ENCODE peak calls at places on chromosomes 5 and 9, in nine cellular contexts. One of them, this sample, is unnamed.
A peak's percentile ranks its signal among the peaks of the same experiment; 100 is the strongest.

GRCh38 chr5:109873687-109874086 is 184.0 kb downstream of the MAN2A1 start:
- DNase-seq in sigmoid colon: no peak
- DNase-seq in endodermal cell: no peak
- DNase-seq in heart right ventricle: no peak
- DNase-seq in uterus: no peak
- DNase-seq in adrenal gland: no peak
- DNase-seq in tibial nerve: no peak
- DNase-seq in psoas muscle: no peak
- DNase-seq in IMR-90: no peak
- DNase-seq in this sample: no peak

GRCh38 chr9:133478851-133479711 is at the start of gene SLC2A6:
- DNase-seq in sigmoid colon: peak; percentile 92
- DNase-seq in endodermal cell: peak; percentile 97
- DNase-seq in heart right ventricle: peak; percentile 88
- DNase-seq in uterus: peak; percentile 75
- DNase-seq in adrenal gland: peak; percentile 79
- DNase-seq in tibial nerve: peak; percentile 71
- DNase-seq in psoas muscle: peak; percentile 91
- DNase-seq in IMR-90: peak; percentile 63
- DNase-seq in this sample: no peak

GRCh38 chr5:168066536-168067208 is 224.8 kb upstream of the WWC1 start:
- DNase-seq in sigmoid colon: no peak
- DNase-seq in endodermal cell: no peak
- DNase-seq in heart right ventricle: no peak
- DNase-seq in uterus: no peak
- DNase-seq in adrenal gland: no peak
- DNase-seq in tibial nerve: no peak
- DNase-seq in psoas muscle: no peak
- DNase-seq in IMR-90: no peak
- DNase-seq in this sample: no peak

GRCh38 chr5:34416501-34417008 is 239.6 kb upstream of the RAI14 start:
- DNase-seq in sigmoid colon: no peak
- DNase-seq in endodermal cell: no peak
- DNase-seq in heart right ventricle: no peak
- DNase-seq in uterus: no peak
- DNase-seq in adrenal gland: no peak
- DNase-seq in tibial nerve: no peak
- DNase-seq in psoas muscle: no peak
- DNase-seq in IMR-90: no peak
- DNase-seq in this sample: no peak

GRCh38 chr5:57032151-57032551 is 80.2 kb upstream of the MIER3 start:
- DNase-seq in sigmoid colon: no peak
- DNase-seq in endodermal cell: no peak
- DNase-seq in heart right ventricle: no peak
- DNase-seq in uterus: no peak
- DNase-seq in adrenal gland: peak; percentile 57
- DNase-seq in tibial nerve: no peak
- DNase-seq in psoas muscle: no peak
- DNase-seq in IMR-90: no peak
- DNase-seq in this sample: no peak

GRCh38 chr5:52922384-52922783 is 66.8 kb upstream of the ITGA2 start:
- DNase-seq in sigmoid colon: peak; percentile 64
- DNase-seq in endodermal cell: peak; percentile 66
- DNase-seq in heart right ventricle: no peak
- DNase-seq in uterus: no peak
- DNase-seq in adrenal gland: peak; percentile 24
- DNase-seq in tibial nerve: no peak
- DNase-seq in psoas muscle: no peak
- DNase-seq in IMR-90: peak; percentile 67
- DNase-seq in this sample: no peak

GRCh38 chr5:10162468-10162867 is 87.2 kb downstream of the ATPSCKMT start:
- DNase-seq in sigmoid colon: no peak
- DNase-seq in endodermal cell: peak; percentile 70
- DNase-seq in heart right ventricle: no peak
- DNase-seq in uterus: no peak
- DNase-seq in adrenal gland: no peak
- DNase-seq in tibial nerve: no peak
- DNase-seq in psoas muscle: no peak
- DNase-seq in IMR-90: no peak
- DNase-seq in this sample: no peak

GRCh38 chr9:105413486-105414068 is 34.3 kb upstream of the FSD1L start:
- DNase-seq in sigmoid colon: no peak
- DNase-seq in endodermal cell: peak; percentile 69
- DNase-seq in heart right ventricle: no peak
- DNase-seq in uterus: no peak
- DNase-seq in adrenal gland: peak; percentile 21
- DNase-seq in tibial nerve: no peak
- DNase-seq in psoas muscle: no peak
- DNase-seq in IMR-90: peak; percentile 53
- DNase-seq in this sample: no peak

GRCh38 chr5:2910401-2911175 is 159.1 kb upstream of the IRX2 start:
- DNase-seq in sigmoid colon: no peak
- DNase-seq in endodermal cell: no peak
- DNase-seq in heart right ventricle: no peak
- DNase-seq in uterus: no peak
- DNase-seq in adrenal gland: no peak
- DNase-seq in tibial nerve: no peak
- DNase-seq in psoas muscle: no peak
- DNase-seq in IMR-90: no peak
- DNase-seq in this sample: no peak

GRCh38 chr5:16552666-16553343 is 64.0 kb downstream of the RETREG1 start:
- DNase-seq in sigmoid colon: peak; percentile 77
- DNase-seq in endodermal cell: peak; percentile 95
- DNase-seq in heart right ventricle: peak; percentile 74
- DNase-seq in uterus: peak; percentile 28
- DNase-seq in adrenal gland: peak; percentile 46
- DNase-seq in tibial nerve: peak; percentile 57
- DNase-seq in psoas muscle: peak; percentile 87
- DNase-seq in IMR-90: peak; percentile 55
- DNase-seq in this sample: peak; percentile 74

GRCh38 chr9:19998823-19999455 is 210.1 kb upstream of the SLC24A2 start:
- DNase-seq in sigmoid colon: no peak
- DNase-seq in endodermal cell: no peak
- DNase-seq in heart right ventricle: no peak
- DNase-seq in uterus: no peak
- DNase-seq in adrenal gland: no peak
- DNase-seq in tibial nerve: no peak
- DNase-seq in psoas muscle: no peak
- DNase-seq in IMR-90: no peak
- DNase-seq in this sample: no peak

GRCh38 chr9:19431361-19432171 is 22.8 kb downstream of the ACER2 start:
- DNase-seq in sigmoid colon: peak; percentile 78
- DNase-seq in endodermal cell: no peak
- DNase-seq in heart right ventricle: peak; percentile 72
- DNase-seq in uterus: peak; percentile 61
- DNase-seq in adrenal gland: peak; percentile 37
- DNase-seq in tibial nerve: peak; percentile 27
- DNase-seq in psoas muscle: peak; percentile 77
- DNase-seq in IMR-90: no peak
- DNase-seq in this sample: no peak

GRCh38 chr5:23242891-23243290 is 264.5 kb upstream of the PRDM9 start:
- DNase-seq in sigmoid colon: no peak
- DNase-seq in endodermal cell: no peak
- DNase-seq in heart right ventricle: no peak
- DNase-seq in uterus: no peak
- DNase-seq in adrenal gland: no peak
- DNase-seq in tibial nerve: no peak
- DNase-seq in psoas muscle: no peak
- DNase-seq in IMR-90: no peak
- DNase-seq in this sample: no peak

DNA sequence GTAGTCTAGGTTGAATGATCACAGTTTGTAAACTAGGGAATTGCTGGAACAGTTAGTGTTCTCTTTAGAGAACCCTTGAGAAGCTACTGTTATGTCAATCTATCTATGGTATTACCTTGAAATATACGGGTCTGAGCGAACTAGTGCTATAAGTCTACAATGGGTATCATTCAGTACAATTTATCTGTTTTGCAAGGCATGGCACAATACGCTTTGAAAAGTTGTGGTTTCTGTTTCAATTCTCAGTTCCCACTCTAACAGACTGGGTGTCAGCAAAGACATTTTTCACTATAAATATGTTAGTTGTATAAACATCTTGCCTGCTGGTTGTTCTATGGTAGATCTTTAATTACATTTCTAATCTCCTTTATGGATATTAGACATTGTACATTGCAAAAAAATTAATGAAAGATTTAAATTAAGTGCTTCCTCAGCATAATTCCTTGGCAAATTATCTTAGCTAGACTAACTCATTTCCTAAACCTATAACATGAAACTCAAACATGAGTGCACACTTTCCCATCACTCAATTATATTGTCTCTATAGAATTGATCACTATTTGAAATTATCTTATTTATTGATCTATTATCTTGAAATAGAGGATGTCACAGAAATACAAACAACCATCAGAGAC is 24.9 kb upstream of the SLCO6A1 start:
- DNase-seq in sigmoid colon: no peak
- DNase-seq in endodermal cell: no peak
- DNase-seq in heart right ventricle: no peak
- DNase-seq in uterus: no peak
- DNase-seq in adrenal gland: no peak
- DNase-seq in tibial nerve: no peak
- DNase-seq in psoas muscle: no peak
- DNase-seq in IMR-90: no peak
- DNase-seq in this sample: no peak
- H3K4me1 ChIP-seq in sigmoid colon: no peaks in the 10 kb centered on the region
- H3K4me1 ChIP-seq in endodermal cell: no peaks in the 10 kb centered on the region
- H3K4me1 ChIP-seq in heart right ventricle: peaks cover 4% of the 10 kb centered on the region
- H3K4me1 ChIP-seq in uterus: no peaks in the 10 kb centered on the region
- H3K4me1 ChIP-seq in adrenal gland: no peaks in the 10 kb centered on the region
- H3K4me1 ChIP-seq in tibial nerve: no peaks in the 10 kb centered on the region
- H3K4me1 ChIP-seq in psoas muscle: no peaks in the 10 kb centered on the region
- H3K4me1 ChIP-seq in IMR-90: no peaks in the 10 kb centered on the region
- H3K4me1 ChIP-seq in this sample: no peaks in the 10 kb centered on the region

GRCh38 chr9:34993502-34994428 is 4.2 kb downstream of the DNAJB5 start:
- DNase-seq in sigmoid colon: peak; percentile 92
- DNase-seq in endodermal cell: peak; percentile 81
- DNase-seq in heart right ventricle: peak; percentile 71
- DNase-seq in uterus: peak; percentile 90
- DNase-seq in adrenal gland: peak; percentile 70
- DNase-seq in tibial nerve: peak; percentile 35
- DNase-seq in psoas muscle: peak; percentile 95
- DNase-seq in IMR-90: peak; percentile 61
- DNase-seq in this sample: no peak
- H3K4me3 ChIP-seq in sigmoid colon: no peak overlapping the region
- H3K4me3 ChIP-seq in endodermal cell: no peak overlapping the region
- H3K4me3 ChIP-seq in heart right ventricle: peak overlapping the region; percentile 10
- H3K4me3 ChIP-seq in uterus: no peak overlapping the region
- H3K4me3 ChIP-seq in adrenal gland: no peak overlapping the region
- H3K4me3 ChIP-seq in tibial nerve: no peak overlapping the region
- H3K4me3 ChIP-seq in psoas muscle: peak overlapping the region; percentile 80
- H3K4me3 ChIP-seq in IMR-90: no peak overlapping the region
- H3K4me3 ChIP-seq in this sample: no peak overlapping the region

GRCh38 chr5:51385214-51385613 is 2.0 kb downstream of the ISL1 start:
- DNase-seq in sigmoid colon: no peak
- DNase-seq in endodermal cell: no peak
- DNase-seq in heart right ventricle: no peak
- DNase-seq in uterus: no peak
- DNase-seq in adrenal gland: no peak
- DNase-seq in tibial nerve: no peak
- DNase-seq in psoas muscle: no peak
- DNase-seq in IMR-90: no peak
- DNase-seq in this sample: no peak

GRCh38 chr5:51389326-51389581 is 6.0 kb downstream of the ISL1 start:
- DNase-seq in sigmoid colon: no peak
- DNase-seq in endodermal cell: no peak
- DNase-seq in heart right ventricle: no peak
- DNase-seq in uterus: no peak
- DNase-seq in adrenal gland: no peak
- DNase-seq in tibial nerve: no peak
- DNase-seq in psoas muscle: no peak
- DNase-seq in IMR-90: no peak
- DNase-seq in this sample: no peak

GRCh38 chr5:51388488-51389325 is 5.5 kb downstream of the ISL1 start:
- DNase-seq in sigmoid colon: no peak
- DNase-seq in endodermal cell: no peak
- DNase-seq in heart right ventricle: no peak
- DNase-seq in uterus: no peak
- DNase-seq in adrenal gland: no peak
- DNase-seq in tibial nerve: no peak
- DNase-seq in psoas muscle: no peak
- DNase-seq in IMR-90: no peak
- DNase-seq in this sample: no peak

GRCh38 chr5:51387854-51388320 is 4.6 kb downstream of the ISL1 start:
- DNase-seq in sigmoid colon: no peak
- DNase-seq in endodermal cell: peak; percentile 84
- DNase-seq in heart right ventricle: no peak
- DNase-seq in uterus: no peak
- DNase-seq in adrenal gland: no peak
- DNase-seq in tibial nerve: no peak
- DNase-seq in psoas muscle: no peak
- DNase-seq in IMR-90: no peak
- DNase-seq in this sample: no peak

GRCh38 chr5:51386916-51387853 is 3.9 kb downstream of the ISL1 start:
- DNase-seq in sigmoid colon: peak; percentile 68
- DNase-seq in endodermal cell: peak; percentile 79
- DNase-seq in heart right ventricle: no peak
- DNase-seq in uterus: no peak
- DNase-seq in adrenal gland: no peak
- DNase-seq in tibial nerve: no peak
- DNase-seq in psoas muscle: no peak
- DNase-seq in IMR-90: no peak
- DNase-seq in this sample: no peak
- H3K27me3 ChIP-seq in sigmoid colon: no peaks in the 10 kb centered on the region
- H3K27me3 ChIP-seq in endodermal cell: peaks cover 93% of the 10 kb centered on the region
- H3K27me3 ChIP-seq in heart right ventricle: peaks cover 8% of the 10 kb centered on the region
- H3K27me3 ChIP-seq in uterus: peaks cover 54% of the 10 kb centered on the region
- H3K27me3 ChIP-seq in adrenal gland: peaks cover 70% of the 10 kb centered on the region
- H3K27me3 ChIP-seq in tibial nerve: peaks cover 98% of the 10 kb centered on the region
- H3K27me3 ChIP-seq in psoas muscle: peaks cover 16% of the 10 kb centered on the region
- H3K27me3 ChIP-seq in IMR-90: peaks cover 53% of the 10 kb centered on the region
- H3K27me3 ChIP-seq in this sample: peaks cover 97% of the 10 kb centered on the region

GRCh38 chr5:140221697-140222223 is 46.8 kb downstream of the CYSTM1 start:
- DNase-seq in sigmoid colon: no peak
- DNase-seq in endodermal cell: no peak
- DNase-seq in heart right ventricle: no peak
- DNase-seq in uterus: no peak
- DNase-seq in adrenal gland: peak; percentile 67
- DNase-seq in tibial nerve: no peak
- DNase-seq in psoas muscle: peak; percentile 86
- DNase-seq in IMR-90: peak; percentile 93
- DNase-seq in this sample: no peak

GRCh38 chr5:140219068-140219971 is 44.3 kb downstream of the CYSTM1 start:
- DNase-seq in sigmoid colon: no peak
- DNase-seq in endodermal cell: no peak
- DNase-seq in heart right ventricle: no peak
- DNase-seq in uterus: no peak
- DNase-seq in adrenal gland: peak; percentile 55
- DNase-seq in tibial nerve: no peak
- DNase-seq in psoas muscle: no peak
- DNase-seq in IMR-90: no peak
- DNase-seq in this sample: no peak

GRCh38 chr5:140220698-140221064 is 45.7 kb downstream of the CYSTM1 start:
- DNase-seq in sigmoid colon: no peak
- DNase-seq in endodermal cell: no peak
- DNase-seq in heart right ventricle: no peak
- DNase-seq in uterus: no peak
- DNase-seq in adrenal gland: no peak
- DNase-seq in tibial nerve: no peak
- DNase-seq in psoas muscle: peak; percentile 92
- DNase-seq in IMR-90: no peak
- DNase-seq in this sample: no peak

GRCh38 chr5:140222416-140222815 is 47.4 kb downstream of the CYSTM1 start:
- DNase-seq in sigmoid colon: no peak
- DNase-seq in endodermal cell: no peak
- DNase-seq in heart right ventricle: no peak
- DNase-seq in uterus: no peak
- DNase-seq in adrenal gland: no peak
- DNase-seq in tibial nerve: no peak
- DNase-seq in psoas muscle: no peak
- DNase-seq in IMR-90: no peak
- DNase-seq in this sample: no peak

GRCh38 chr5:140220032-140220697 is 45.2 kb downstream of the CYSTM1 start:
- DNase-seq in sigmoid colon: no peak
- DNase-seq in endodermal cell: no peak
- DNase-seq in heart right ventricle: no peak
- DNase-seq in uterus: no peak
- DNase-seq in adrenal gland: no peak
- DNase-seq in tibial nerve: no peak
- DNase-seq in psoas muscle: no peak
- DNase-seq in IMR-90: peak; percentile 66
- DNase-seq in this sample: no peak
- H3K4me1 ChIP-seq in sigmoid colon: peaks cover 36% of the 10 kb centered on the region
- H3K4me1 ChIP-seq in endodermal cell: peaks cover 10% of the 10 kb centered on the region
- H3K4me1 ChIP-seq in heart right ventricle: peaks cover 95% of the 10 kb centered on the region
- H3K4me1 ChIP-seq in uterus: no peaks in the 10 kb centered on the region
- H3K4me1 ChIP-seq in adrenal gland: peaks cover 81% of the 10 kb centered on the region
- H3K4me1 ChIP-seq in tibial nerve: no peaks in the 10 kb centered on the region
- H3K4me1 ChIP-seq in psoas muscle: peaks cover 94% of the 10 kb centered on the region
- H3K4me1 ChIP-seq in IMR-90: peaks cover 12% of the 10 kb centered on the region
- H3K4me1 ChIP-seq in this sample: peaks cover 10% of the 10 kb centered on the region

This sample was measured in breast epithelium.